ENCODE peak calls at places on chromosome 16, in five cellular contexts. X is CD4-positive, alpha-beta T cell; B is breast epithelium; E is WERI-Rb-1; S is fibroblast of lung. G is an unnamed sample.

GRCh38 chr16:19883296-19883951 is 1.2 kb downstream of the GPRC5B start:
- DNase-seq in E (no peak), S (peak), X (no peak), B (no peak), G (peak)

GRCh38 chr16:24721830-24722238 is 7.6 kb upstream of the TNRC6A start:
- DNase-seq in B (no peak), X (peak), E (no peak), S (no peak), G (no peak)

GRCh38 chr16:48608452-48608851 is 1.5 kb downstream of the N4BP1 start:
- DNase-seq in B (no peak), S (no peak), X (no peak), E (no peak), G (no peak)

GRCh38 chr16:23855010-23855409 is 19.2 kb downstream of the PRKCB start:
- DNase-seq in S (no peak), E (no peak), X (no peak), B (no peak), G (no peak)

GRCh38 chr16:74100405-74101316 is 196.0 kb upstream of the PSMD7 start:
- DNase-seq in X (no peak), B (no peak), S (no peak), E (no peak), G (no peak)

GRCh38 chr16:88685156-88686061 is 898 bp downstream of the SNAI3 start:
- DNase-seq in X (peak), E (peak), B (no peak), S (peak), G (no peak)

GRCh38 chr16:9212621-9213020 is 121.2 kb downstream of the HAPSTR1 start:
- DNase-seq in E (no peak), X (no peak), S (no peak), B (no peak), G (no peak)

GRCh38 chr16:28821874-28822519 is 802 bp upstream of the ATXN2L start:
- DNase-seq in X (no peak), B (no peak), E (no peak), S (no peak), G (no peak)

GRCh38 chr16:75116081-75116910 is at the start of gene LDHD:
- DNase-seq in B (peak), E (no peak), S (peak), X (no peak), G (peak)

GRCh38 chr16:81994485-81994884 is 16.8 kb downstream of the SDR42E1 start:
- DNase-seq in E (no peak), B (no peak), S (no peak), X (no peak), G (no peak)

GRCh38 chr16:52497067-52497816 is 49.7 kb downstream of the TOX3 start:
- DNase-seq in S (peak), X (no peak), B (no peak), E (no peak), G (no peak)

GRCh38 chr16:56667581-56668571 is at the start of gene MT1G:
- DNase-seq in X (no peak), E (no peak), S (peak), B (peak), G (no peak)

GRCh38 chr16:27273670-27274522 is 5.3 kb upstream of the NSMCE1 start:
- DNase-seq in B (no peak), S (no peak), X (no peak), E (no peak), G (no peak)

GRCh38 chr16:53372942-53373871 is 61.1 kb upstream of the RBL2 start:
- DNase-seq in S (no peak), X (peak), B (peak), E (no peak), G (no peak)

GRCh38 chr16:78893340-78893739 is 707.2 kb downstream of the MAF start:
- DNase-seq in S (no peak), B (no peak), E (no peak), X (no peak), G (no peak)

GRCh38 chr16:79053577-79053976 is 547.0 kb downstream of the MAF start:
- DNase-seq in X (no peak), B (no peak), S (no peak), E (no peak), G (no peak)

DNA sequence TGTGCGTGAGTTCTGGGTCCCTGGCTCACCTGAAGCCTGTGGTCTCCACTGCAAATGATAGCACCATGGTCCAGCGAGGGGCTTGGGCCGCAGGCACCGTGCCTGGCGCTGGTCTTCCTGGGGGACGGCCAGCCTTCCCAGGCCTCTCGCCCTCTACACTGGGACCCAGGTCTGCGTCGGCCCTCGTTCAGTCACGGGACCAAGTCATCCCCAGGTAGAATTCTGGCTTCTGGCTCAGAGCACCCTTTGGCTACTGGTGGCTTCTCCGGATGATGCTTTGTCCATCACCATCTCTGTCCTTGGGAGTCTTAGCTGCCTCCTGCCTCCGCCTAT is 20.4 kb downstream of the CRAMP1 start:
- DNase-seq in E (no peak), B (no peak), X (no peak), S (no peak), G (no peak)
- H3K27ac ChIP-seq in E (no peak), B (no peak), X (no peak), S (no peak), G (no peak)

DNA sequence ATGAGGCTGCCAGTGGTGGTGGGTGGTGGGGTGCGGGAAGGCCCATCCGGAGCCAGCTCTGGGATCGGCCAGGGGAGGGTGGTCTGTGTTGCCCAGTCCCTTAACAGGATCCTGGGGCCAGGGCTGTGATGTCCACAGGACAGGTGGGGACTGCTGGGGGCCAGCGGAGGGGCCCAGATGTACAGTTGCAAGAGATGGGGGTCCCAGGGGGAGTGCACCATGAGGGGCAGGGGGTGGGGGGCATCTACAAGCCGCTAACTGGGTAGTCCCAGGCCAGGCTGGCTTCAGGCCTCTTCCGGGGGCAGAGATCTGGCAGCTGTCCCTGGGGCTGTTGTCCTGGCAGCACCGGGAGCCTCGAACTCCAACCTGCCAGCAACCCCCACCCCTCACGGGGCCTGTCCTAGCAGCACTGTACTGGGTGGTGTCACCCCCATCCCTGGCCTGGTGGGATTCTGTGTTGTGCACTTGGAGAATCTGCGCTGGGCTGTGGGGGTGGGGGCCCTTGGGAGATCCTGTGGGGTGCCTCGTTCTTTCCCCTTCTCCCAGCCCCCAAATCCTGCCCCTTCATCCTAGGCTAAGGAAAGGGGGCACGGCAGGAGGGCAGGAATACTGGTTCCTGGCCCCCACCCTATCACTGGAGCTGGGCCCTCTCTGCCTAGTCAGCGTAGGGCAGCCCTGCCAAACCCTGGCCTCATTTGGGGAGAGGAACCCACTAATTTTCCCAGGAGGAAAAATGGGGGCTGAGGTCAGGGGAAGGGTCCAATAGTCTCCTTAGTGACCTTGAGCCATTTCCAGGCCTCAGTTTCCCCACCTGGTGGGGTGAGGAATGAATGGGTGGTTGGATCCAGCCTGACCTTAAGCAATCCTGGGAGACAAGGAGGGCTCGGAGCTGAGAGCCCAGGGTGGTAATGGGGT is 1.4 kb downstream of the MTSS2 start:
- DNase-seq in E (no peak), X (no peak), S (no peak), B (no peak), G (no peak)
- H3K27ac ChIP-seq in E (peak), X (no peak), S (peak), B (peak), G (peak)

GRCh38 chr16:14018848-14019247 is 52.3 kb upstream of the MRTFB start:
- DNase-seq in E (no peak), S (no peak), X (no peak), B (no peak), G (no peak)
- H3K27ac ChIP-seq in E (no peak), S (no peak), X (no peak), B (no peak), G (no peak)

GRCh38 chr16:68255712-68256111 is 8.6 kb upstream of the SLC7A6 start:
- DNase-seq in S (no peak), B (no peak), E (no peak), X (no peak), G (no peak)

GRCh38 chr16:68257251-68257905 is 6.9 kb upstream of the SLC7A6 start:
- DNase-seq in X (no peak), S (no peak), B (no peak), E (no peak), G (no peak)

GRCh38 chr16:68257906-68258800 is 6.2 kb upstream of the SLC7A6 start:
- DNase-seq in E (no peak), X (no peak), S (peak), B (no peak), G (no peak)

GRCh38 chr16:68259421-68259820 is 4.9 kb upstream of the SLC7A6 start:
- DNase-seq in X (no peak), B (no peak), S (no peak), E (no peak), G (no peak)

DNA sequence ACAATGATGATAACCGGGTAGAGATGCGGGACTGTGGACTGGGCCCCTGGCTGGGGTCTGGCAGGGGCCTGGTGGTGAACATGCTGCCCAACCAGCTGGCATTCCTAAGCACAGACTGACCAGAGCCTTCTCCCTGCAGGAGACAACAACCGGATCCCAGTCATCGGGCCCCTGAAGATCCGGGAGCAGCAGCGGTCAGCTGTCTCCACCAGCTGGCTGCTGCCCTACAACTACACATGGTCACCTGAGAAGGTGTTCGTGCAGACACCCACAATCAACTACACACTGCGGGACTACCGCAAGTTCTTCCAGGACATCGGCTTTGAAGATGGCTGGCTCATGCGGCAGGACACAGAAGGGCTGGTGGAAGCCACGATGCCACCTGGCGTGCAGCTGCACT is 5.3 kb upstream of the SLC7A6 start:
- DNase-seq in S (no peak), B (no peak), E (no peak), X (no peak), G (no peak)
- H3K27ac ChIP-seq in S (no peak), B (no peak), E (no peak), X (no peak), G (no peak)

GRCh38 chr16:10566613-10567012 is 13.8 kb downstream of the EMP2 start:
- DNase-seq in E (no peak), S (no peak), X (no peak), B (no peak), G (no peak)
- H3K27ac ChIP-seq in E (no peak), S (no peak), X (no peak), B (no peak), G (no peak)